ENCODE peak calls at places on chromosomes 6 and 20, in eight cellular contexts. Z is anterior cingulate cortex; X is A549; G is stimulated activated CD8-positive, alpha-beta memory T cell treated with anti-CD3 and anti-CD28 coated beads, Interleukin-4, amount 100 ng/mL, for 1 hour; M is ovary; F is amygdala; Y is left cardiac atrium; W is HCEC 1CT. B is an unnamed sample.

GRCh38 chr6:51619042-51619799 is 468.2 kb downstream of the PKHD1 start:
- DNase-seq in G (no peak), Y (no peak), X (no peak), W (no peak), M (no peak), Z (no peak), F (no peak), B (no peak)

GRCh38 chr20:2756056-2756611 is 44.3 kb downstream of the CPXM1 start:
- DNase-seq in W (peak), G (no peak), X (no peak), M (no peak), F (no peak), Z (no peak), Y (no peak), B (no peak)

GRCh38 chr20:3046677-3047462 is 1.0 kb downstream of the MRPS26 start:
- DNase-seq in Y (no peak), F (peak), X (no peak), M (no peak), G (no peak), W (no peak), Z (peak), B (no peak)

GRCh38 chr20:4546786-4547185 is 174.9 kb upstream of the PRND start:
- DNase-seq in W (peak), G (no peak), X (peak), Y (no peak), F (no peak), Z (no peak), M (no peak), B (no peak)

GRCh38 chr6:14499804-14500203 is 382.2 kb downstream of the CD83 start:
- DNase-seq in F (peak), W (peak), G (no peak), X (no peak), Y (no peak), M (no peak), Z (no peak), B (no peak)

GRCh38 chr20:22411568-22412450 is 172.6 kb downstream of the FOXA2 start:
- DNase-seq in W (no peak), Z (no peak), Y (peak), X (peak), M (no peak), G (no peak), F (no peak), B (no peak)

GRCh38 chr6:135030532-135031178 is 24.0 kb downstream of the HBS1L start:
- DNase-seq in G (no peak), Z (no peak), Y (no peak), W (peak), X (no peak), F (no peak), M (no peak), B (no peak)

GRCh38 chr6:558959-559358 is 97.9 kb downstream of the HUS1B start:
- DNase-seq in Y (no peak), F (no peak), W (no peak), X (no peak), Z (no peak), M (no peak), G (no peak), B (no peak)

GRCh38 chr20:63498950-63499332 is at the start of gene EEF1A2:
- DNase-seq in Y (peak), W (no peak), F (peak), X (peak), M (no peak), Z (peak), G (no peak), B (no peak)

GRCh38 chr6:31712296-31712695 is 2.9 kb upstream of the LY6G6D start:
- DNase-seq in M (no peak), F (no peak), W (no peak), X (peak), Y (no peak), G (no peak), Z (no peak), B (no peak)

GRCh38 chr6:142187209-142187608 is 40.1 kb downstream of the VTA1 start:
- DNase-seq in F (no peak), X (no peak), W (peak), M (no peak), G (no peak), Y (peak), Z (no peak), B (no peak)

GRCh38 chr6:117446851-117447250 is 21.1 kb upstream of the ROS1 start:
- DNase-seq in X (no peak), Z (peak), G (no peak), Y (no peak), M (no peak), W (no peak), F (no peak), B (no peak)

GRCh38 chr20:50788045-50788867 is 6.6 kb upstream of the BCAS4 start:
- DNase-seq in X (peak), M (peak), W (peak), Z (peak), Y (no peak), G (no peak), F (no peak), B (peak)

GRCh38 chr6:44044154-44044539 is 83.1 kb downstream of the MRPL14 start:
- DNase-seq in X (no peak), M (no peak), G (no peak), W (no peak), Z (no peak), F (no peak), Y (no peak), B (no peak)

GRCh38 chr6:4039348-4039747 is 39.6 kb downstream of the FAM217A start:
- DNase-seq in M (no peak), F (no peak), W (no peak), Y (no peak), X (no peak), Z (no peak), G (no peak), B (no peak)

GRCh38 chr6:150652848-150653613 is 53.3 kb downstream of the PLEKHG1 start:
- DNase-seq in Z (no peak), Y (no peak), M (no peak), G (no peak), X (no peak), F (no peak), W (no peak), B (no peak)

GRCh38 chr20:53905019-53905847 is 165.2 kb downstream of the BCAS1 start:
- DNase-seq in Z (no peak), M (no peak), Y (no peak), X (no peak), F (no peak), G (no peak), W (no peak), B (no peak)

GRCh38 chr6:170152989-170153388 is 137.9 kb downstream of the DLL1 start:
- DNase-seq in Y (peak), G (no peak), Z (peak), F (no peak), W (no peak), X (peak), M (no peak), B (no peak)

GRCh38 chr20:11195169-11195568 is 521.4 kb upstream of the JAG1 start:
- DNase-seq in W (no peak), X (no peak), G (no peak), F (no peak), Z (no peak), Y (peak), M (no peak), B (no peak)

GRCh38 chr20:1242530-1242929 is 16.7 kb downstream of the RAD21L1 start:
- DNase-seq in F (no peak), Y (no peak), G (no peak), W (peak), Z (no peak), M (no peak), X (no peak), B (no peak)

GRCh38 chr6:27250955-27251671 is 3.6 kb downstream of the PRSS16 start:
- DNase-seq in G (peak), X (peak), Y (peak), W (no peak), Z (peak), M (peak), F (peak), B (no peak)

GRCh38 chr6:14765753-14766152 is 480.1 kb upstream of the JARID2 start:
- DNase-seq in G (no peak), M (no peak), Z (no peak), F (no peak), W (no peak), X (no peak), Y (no peak), B (no peak)

GRCh38 chr6:142735182-142735581 is 209.8 kb downstream of the HIVEP2 start:
- DNase-seq in M (no peak), F (no peak), Z (no peak), Y (no peak), W (peak), X (no peak), G (no peak), B (no peak)

GRCh38 chr6:119626884-119627619 is 277.5 kb upstream of the MAN1A1 start:
- DNase-seq in X (no peak), M (no peak), W (no peak), Z (no peak), F (no peak), G (no peak), Y (no peak), B (no peak)

GRCh38 chr6:106398621-106399020 is 38.1 kb downstream of the CRYBG1 start:
- DNase-seq in Y (no peak), W (no peak), G (no peak), M (no peak), X (no peak), F (no peak), Z (no peak), B (no peak)

GRCh38 chr6:25541228-25541627 is 110.8 kb upstream of the SCGN start:
- DNase-seq in X (no peak), Y (no peak), F (no peak), M (no peak), G (no peak), W (no peak), Z (no peak), B (no peak)

GRCh38 chr6:40907198-40907701 is 131.8 kb downstream of the UNC5CL start:
- DNase-seq in M (no peak), Z (no peak), G (no peak), W (no peak), X (peak), F (no peak), Y (peak), B (no peak)